ENCODE peak calls at places on chromosomes 7 and 10, in four cellular contexts. X is foreskin keratinocyte, E is SK-N-DZ, G is NCI-H748 treated with DMSO at 0.1 percent for 48 hours. R is an unnamed sample.

GRCh38 chr10:78062296-78062695 is 28.6 kb downstream of the RPS24 start:
- DNase-seq in X (no peak), G (no peak), E (no peak), R (no peak)

GRCh38 chr10:90148121-90148855 is 446.9 kb downstream of the KIF20B start:
- DNase-seq in X (peak), E (peak), G (peak), R (no peak)

GRCh38 chr10:113199459-113199858 is 249.4 kb downstream of the TCF7L2 start:
- DNase-seq in E (no peak), G (no peak), X (peak), R (no peak)

GRCh38 chr10:84537447-84537931 is 209.1 kb downstream of the CCSER2 start:
- DNase-seq in E (peak), X (peak), G (peak), R (peak)

GRCh38 chr7:69781412-69781846 is 183.2 kb downstream of the AUTS2 start:
- DNase-seq in E (no peak), G (no peak), X (no peak), R (no peak)

GRCh38 chr7:110774066-110774465 is 316.9 kb upstream of the LRRN3 start:
- DNase-seq in X (peak), E (no peak), G (no peak), R (no peak)

GRCh38 chr10:59865101-59865500 is 41.3 kb downstream of the CCDC6 start:
- DNase-seq in X (peak), G (peak), E (no peak), R (no peak)

GRCh38 chr7:18552311-18552916 is 56.9 kb downstream of the HDAC9 start:
- DNase-seq in E (no peak), X (no peak), G (no peak), R (no peak)

GRCh38 chr10:67836491-67836890 is 1.5 kb downstream of the DNAJC12 start:
- DNase-seq in E (no peak), X (no peak), G (no peak), R (no peak)

GRCh38 chr10:132302911-132303310 is 4.8 kb downstream of the STK32C start:
- DNase-seq in E (no peak), G (no peak), X (no peak), R (no peak)

GRCh38 chr7:12967322-12967721 is 279.9 kb downstream of the ARL4A start:
- DNase-seq in X (no peak), G (no peak), E (no peak), R (no peak)

GRCh38 chr10:126867567-126868365 is 37.5 kb upstream of the DOCK1 start:
- DNase-seq in X (peak), G (no peak), E (no peak), R (no peak)

GRCh38 chr7:12423355-12423994 is 19.8 kb upstream of the VWDE start:
- DNase-seq in G (no peak), X (peak), E (no peak), R (no peak)

GRCh38 chr7:16986775-16987174 is 105.0 kb upstream of the AGR3 start:
- DNase-seq in X (no peak), E (no peak), G (no peak), R (no peak)

GRCh38 chr7:1431644-1432380 is 27.5 kb downstream of the MICALL2 start:
- DNase-seq in E (no peak), X (no peak), G (peak), R (no peak)

GRCh38 chr10:49280001-49280408 is 19.0 kb upstream of the C10orf71 start:
- DNase-seq in X (peak), G (no peak), E (no peak), R (no peak)

GRCh38 chr10:78433722-78434535 is 400.3 kb downstream of the RPS24 start:
- DNase-seq in E (peak), X (no peak), G (no peak), R (no peak)

GRCh38 chr10:110387983-110388681 is 83.4 kb upstream of the SMNDC1 start:
- DNase-seq in G (no peak), X (no peak), E (no peak), R (peak)

GRCh38 chr10:78524941-78525340 is 491.3 kb downstream of the RPS24 start:
- DNase-seq in E (no peak), X (no peak), G (peak), R (no peak)

GRCh38 chr7:99679400-99680191 is at the start of gene CYP3A5:
- DNase-seq in X (peak), E (peak), G (no peak), R (no peak)

GRCh38 chr10:30017576-30017975 is 41.8 kb downstream of the JCAD start:
- DNase-seq in X (no peak), E (no peak), G (no peak), R (no peak)

GRCh38 chr7:159078193-159078910 is 66.3 kb downstream of the VIPR2 start:
- DNase-seq in G (no peak), E (no peak), X (no peak), R (no peak)

GRCh38 chr7:42161723-42162122 is 75.3 kb downstream of the GLI3 start:
- DNase-seq in G (no peak), E (no peak), X (peak), R (no peak)

GRCh38 chr10:75353183-75353582 is 48.4 kb downstream of the ZNF503 start:
- DNase-seq in G (no peak), X (no peak), E (no peak), R (no peak)

GRCh38 chr10:63114031-63114814 is 18.9 kb upstream of the NRBF2 start:
- DNase-seq in G (no peak), E (no peak), X (peak), R (no peak)

GRCh38 chr10:112967200-112967599 is 17.2 kb downstream of the TCF7L2 start:
- DNase-seq in E (no peak), G (no peak), X (peak), R (no peak)

GRCh38 chr7:85890244-85890811 is 703.5 kb upstream of the SEMA3D start:
- DNase-seq in G (peak), X (peak), E (peak), R (no peak)

GRCh38 chr10:121976607-121977006 is 1.6 kb upstream of the NSMCE4A start:
- DNase-seq in X (no peak), E (no peak), G (no peak), R (no peak)

GRCh38 chr10:28111712-28112111 is 112.8 kb upstream of the ODAD2 start:
- DNase-seq in G (no peak), X (peak), E (no peak), R (no peak)

GRCh38 chr10:116146374-116146773 is 126.6 kb downstream of the GFRA1 start:
- DNase-seq in E (no peak), G (no peak), X (no peak), R (no peak)

GRCh38 chr7:78002715-78003114 is 204.1 kb downstream of the PHTF2 start:
- DNase-seq in X (no peak), E (no peak), G (no peak), R (no peak)

GRCh38 chr10:23174075-23174973 is 17.8 kb upstream of the PTF1A start:
- DNase-seq in X (no peak), G (no peak), E (no peak), R (no peak)

GRCh38 chr7:17584822-17585221 is 286.4 kb downstream of the AHR start:
- DNase-seq in X (peak), E (no peak), G (no peak), R (no peak)

GRCh38 chr7:121204537-121204936 is 124.3 kb upstream of the WNT16 start:
- DNase-seq in G (peak), E (no peak), X (peak), R (no peak)

GRCh38 chr10:1476106-1476803 is 261.1 kb downstream of the ADARB2 start:
- DNase-seq in G (no peak), E (peak), X (no peak), R (no peak)

GRCh38 chr10:69845574-69846251 is 44.0 kb downstream of the COL13A1 start:
- DNase-seq in G (no peak), E (no peak), X (no peak), R (no peak)